ENCODE peak calls at places on chromosome 16, in six cellular contexts. I is SK-N-SH; Y is cardiac muscle cell; V is psoas muscle; N is CD8-positive, alpha-beta memory T cell; K is ascending aorta. F is an unnamed sample.

GRCh38 chr16:67548265-67549126 is 13.8 kb upstream of the CTCF start:
- DNase-seq in I (no peak), N (no peak), V (no peak), K (no peak), Y (no peak), F (no peak)

GRCh38 chr16:86604436-86605220 is 26.3 kb downstream of the FOXL1 start:
- DNase-seq in V (no peak), Y (no peak), N (peak), I (no peak), K (peak), F (no peak)

GRCh38 chr16:21222495-21223337 is 10.8 kb upstream of the ANKS4B start:
- DNase-seq in I (no peak), N (no peak), K (no peak), Y (no peak), V (no peak), F (no peak)

GRCh38 chr16:48117217-48118105 is 38.3 kb downstream of the ABCC12 start:
- DNase-seq in I (peak), V (peak), N (peak), Y (peak), K (no peak), F (no peak)

GRCh38 chr16:30482366-30482765 is 9.8 kb downstream of the ITGAL start:
- DNase-seq in K (no peak), V (no peak), N (no peak), Y (no peak), I (no peak), F (no peak)

GRCh38 chr16:28163699-28164584 is 47.8 kb downstream of the XPO6 start:
- DNase-seq in I (no peak), K (no peak), Y (no peak), V (no peak), N (no peak), F (no peak)

GRCh38 chr16:49158029-49158642 is 123.5 kb downstream of the CBLN1 start:
- DNase-seq in Y (peak), K (no peak), N (no peak), V (no peak), I (no peak), F (no peak)

GRCh38 chr16:19113577-19114358 is at the start of gene ITPRIPL2:
- DNase-seq in K (peak), I (peak), V (peak), Y (peak), N (no peak), F (no peak)

GRCh38 chr16:11977206-11978041 is 890 bp downstream of the SNX29 start:
- DNase-seq in N (no peak), Y (no peak), V (peak), K (peak), I (peak), F (no peak)

GRCh38 chr16:86886651-86887050 is 308.3 kb downstream of the FOXL1 start:
- DNase-seq in V (no peak), K (no peak), I (no peak), Y (no peak), N (no peak), F (no peak)

GRCh38 chr16:87196229-87196628 is 121.0 kb downstream of the C16orf95 start:
- DNase-seq in I (no peak), N (no peak), Y (no peak), V (no peak), K (no peak), F (no peak)

GRCh38 chr16:49457196-49457595 is 83.6 kb downstream of the C16orf78 start:
- DNase-seq in I (no peak), N (no peak), Y (no peak), K (peak), V (no peak), F (no peak)

GRCh38 chr16:50591800-50592771 is 43.9 kb downstream of the NKD1 start:
- DNase-seq in K (peak), N (no peak), I (peak), V (peak), Y (peak), F (no peak)

GRCh38 chr16:86563489-86564345 is 2.9 kb upstream of the FOXC2 start:
- DNase-seq in I (peak), V (peak), K (peak), N (peak), Y (peak), F (peak)

GRCh38 chr16:25052530-25052929 is 37.4 kb upstream of the ARHGAP17 start:
- DNase-seq in N (no peak), I (no peak), Y (no peak), K (no peak), V (no peak), F (no peak)

GRCh38 chr16:80303691-80304090 is 237.1 kb upstream of the DYNLRB2 start:
- DNase-seq in N (no peak), K (no peak), V (no peak), Y (peak), I (no peak), F (no peak)

GRCh38 chr16:4373356-4373908 is 1.8 kb downstream of the VASN start:
- DNase-seq in I (peak), V (no peak), K (peak), Y (no peak), N (no peak), F (no peak)

GRCh38 chr16:23257682-23258081 is 44.4 kb upstream of the SCNN1B start:
- DNase-seq in I (no peak), N (no peak), V (no peak), Y (no peak), K (no peak), F (no peak)

GRCh38 chr16:1706386-1707192 is 594 bp downstream of the MAPK8IP3 start:
- DNase-seq in N (peak), I (peak), K (no peak), Y (peak), V (no peak), F (no peak)

GRCh38 chr16:49654425-49654824 is 201.5 kb downstream of the ZNF423 start:
- DNase-seq in V (no peak), K (no peak), I (no peak), Y (no peak), N (no peak), F (no peak)

GRCh38 chr16:65280988-65281530 is 159.2 kb upstream of the CDH11 start:
- DNase-seq in K (no peak), N (no peak), V (no peak), I (no peak), Y (no peak), F (no peak)

GRCh38 chr16:11955713-11956123 is 9.3 kb upstream of the TNFRSF17 start:
- DNase-seq in Y (no peak), I (no peak), V (no peak), N (no peak), K (no peak), F (no peak)

GRCh38 chr16:11232852-11233726 is 22.9 kb downstream of the SOCS1 start:
- DNase-seq in N (peak), K (peak), Y (no peak), I (no peak), V (peak), F (no peak)

GRCh38 chr16:15604460-15605390 is 38.2 kb downstream of the MARF1 start:
- DNase-seq in V (no peak), N (no peak), Y (no peak), K (no peak), I (no peak), F (no peak)

GRCh38 chr16:57916735-57917450 is 54.0 kb downstream of the CNGB1 start:
- DNase-seq in Y (no peak), V (no peak), I (no peak), N (no peak), K (no peak), F (no peak)
- H3K27ac ChIP-seq in Y (no peak), V (no peak), I (no peak), N (no peak), K (no peak), F (no peak)

DNA sequence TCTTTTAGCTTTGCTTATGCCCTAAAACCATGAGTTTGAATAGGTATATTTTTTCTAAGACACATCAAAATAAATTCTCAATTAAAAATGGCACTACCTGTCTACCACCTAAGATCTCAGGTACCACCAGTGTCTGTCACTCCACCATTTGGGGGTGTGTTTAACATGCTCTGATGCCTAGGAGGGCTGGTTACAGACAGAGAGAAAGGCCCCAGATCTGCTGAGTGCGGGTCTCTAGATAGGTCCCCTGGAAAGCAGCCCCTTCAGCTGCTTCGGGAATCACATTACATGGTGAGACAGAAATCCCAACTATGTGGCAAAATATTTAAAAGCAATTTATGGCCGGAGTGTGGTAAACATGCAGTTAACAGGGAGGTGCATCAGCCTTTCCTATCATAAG is 653 bp upstream of the VAC14 start:
- DNase-seq in K (no peak), V (no peak), I (no peak), N (no peak), Y (no peak), F (no peak)
- H3K27ac ChIP-seq in K (no peak), V (no peak), I (no peak), N (no peak), Y (no peak), F (no peak)

GRCh38 chr16:72989203-72989991 is 58.5 kb downstream of the ZFHX3 start:
- DNase-seq in V (no peak), N (no peak), I (no peak), Y (no peak), K (peak), F (no peak)
- H3K27ac ChIP-seq in V (peak), N (no peak), I (peak), Y (peak), K (peak), F (no peak)

GRCh38 chr16:88298882-88299745 is 83.6 kb upstream of the ZNF469 start:
- DNase-seq in K (no peak), N (no peak), V (no peak), I (no peak), Y (no peak), F (no peak)
- H3K27ac ChIP-seq in K (peak), N (no peak), V (no peak), I (no peak), Y (no peak), F (no peak)

GRCh38 chr16:27109666-27110523 is 43.2 kb downstream of the C16orf82 start:
- DNase-seq in Y (peak), K (peak), N (peak), V (peak), I (peak), F (peak)

GRCh38 chr16:27108826-27109665 is 42.3 kb downstream of the C16orf82 start:
- DNase-seq in Y (no peak), V (no peak), N (no peak), K (no peak), I (no peak), F (no peak)

GRCh38 chr16:27106305-27106704 is 39.6 kb downstream of the C16orf82 start:
- DNase-seq in Y (no peak), I (no peak), V (no peak), N (no peak), K (no peak), F (no peak)

GRCh38 chr16:27107185-27107592 is 40.5 kb downstream of the C16orf82 start:
- DNase-seq in I (no peak), K (no peak), Y (no peak), V (no peak), N (no peak), F (no peak)

DNA sequence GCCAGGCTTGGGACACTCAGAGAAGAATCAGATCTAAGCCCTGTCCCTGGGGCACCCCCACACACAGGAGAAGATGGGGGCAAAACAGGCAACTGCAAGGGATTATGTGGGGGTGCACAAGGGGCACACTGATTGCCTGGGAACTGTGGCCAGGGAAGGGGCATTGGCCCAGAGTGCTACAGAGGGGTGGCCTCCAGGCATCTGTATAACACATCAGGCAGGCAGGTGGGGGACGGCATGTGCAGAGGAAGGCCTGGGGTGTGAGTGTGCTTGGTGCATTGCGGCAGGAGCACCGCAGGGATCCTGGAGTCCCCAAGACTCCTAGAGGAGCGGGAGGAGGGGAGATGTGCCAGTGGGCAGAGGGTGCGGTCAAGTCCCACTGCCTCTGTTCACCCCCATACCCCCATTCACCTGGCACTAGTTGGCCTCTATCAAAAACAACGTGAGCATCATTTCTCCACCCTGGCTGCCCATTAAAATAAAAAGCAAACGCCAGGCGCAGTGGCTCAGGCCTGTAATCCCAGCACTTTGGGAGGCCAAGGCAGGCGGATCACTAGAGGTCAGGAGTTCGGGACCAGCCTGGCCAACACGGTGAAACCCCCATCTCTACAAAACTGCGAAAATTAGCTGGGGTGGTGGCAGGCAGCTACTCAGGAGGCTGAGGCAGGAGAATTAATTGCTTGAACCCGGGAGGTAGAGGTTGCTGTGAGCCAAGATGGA is 41.5 kb downstream of the C16orf82 start:
- DNase-seq in Y (no peak), K (no peak), N (no peak), I (no peak), V (no peak), F (no peak)
- H3K27ac ChIP-seq in Y (no peak), K (no peak), N (no peak), I (no peak), V (no peak), F (peak)

GRCh38 chr16:8946544-8946943 is 17.2 kb downstream of the USP7 start:
- DNase-seq in I (no peak), V (no peak), N (no peak), K (no peak), Y (no peak), F (no peak)
- H3K27ac ChIP-seq in I (no peak), V (no peak), N (no peak), K (no peak), Y (no peak), F (no peak)

GRCh38 chr16:88841521-88842307 is 15.0 kb downstream of the GALNS start:
- DNase-seq in N (no peak), V (no peak), Y (no peak), I (no peak), K (no peak), F (no peak)

GRCh38 chr16:88839026-88839529 is 17.7 kb downstream of the GALNS start:
- DNase-seq in I (peak), K (no peak), N (no peak), Y (no peak), V (no peak), F (no peak)

GRCh38 chr16:88839745-88840588 is 16.8 kb downstream of the GALNS start:
- DNase-seq in N (no peak), Y (no peak), V (no peak), K (no peak), I (no peak), F (no peak)

GRCh38 chr16:88842308-88842756 is 14.4 kb downstream of the GALNS start:
- DNase-seq in I (no peak), V (no peak), K (no peak), Y (no peak), N (no peak), F (no peak)

GRCh38 chr16:88840589-88841215 is 16.0 kb downstream of the GALNS start:
- DNase-seq in V (no peak), Y (no peak), N (no peak), I (no peak), K (no peak), F (no peak)
- H3K27ac ChIP-seq in V (no peak), Y (no peak), N (no peak), I (no peak), K (no peak), F (no peak)

GRCh38 chr16:85052536-85052935 is 24.9 kb downstream of the KIAA0513 start:
- DNase-seq in I (no peak), N (no peak), Y (no peak), K (no peak), V (no peak), F (no peak)

GRCh38 chr16:85055503-85056210 is 28.1 kb downstream of the KIAA0513 start:
- DNase-seq in I (peak), V (no peak), K (peak), Y (peak), N (peak), F (no peak)

GRCh38 chr16:85056211-85056748 is 28.7 kb downstream of the KIAA0513 start:
- DNase-seq in V (no peak), K (no peak), N (no peak), Y (peak), I (peak), F (no peak)

GRCh38 chr16:85057212-85057889 is 29.8 kb downstream of the KIAA0513 start:
- DNase-seq in V (no peak), N (no peak), Y (peak), K (no peak), I (no peak), F (no peak)

DNA sequence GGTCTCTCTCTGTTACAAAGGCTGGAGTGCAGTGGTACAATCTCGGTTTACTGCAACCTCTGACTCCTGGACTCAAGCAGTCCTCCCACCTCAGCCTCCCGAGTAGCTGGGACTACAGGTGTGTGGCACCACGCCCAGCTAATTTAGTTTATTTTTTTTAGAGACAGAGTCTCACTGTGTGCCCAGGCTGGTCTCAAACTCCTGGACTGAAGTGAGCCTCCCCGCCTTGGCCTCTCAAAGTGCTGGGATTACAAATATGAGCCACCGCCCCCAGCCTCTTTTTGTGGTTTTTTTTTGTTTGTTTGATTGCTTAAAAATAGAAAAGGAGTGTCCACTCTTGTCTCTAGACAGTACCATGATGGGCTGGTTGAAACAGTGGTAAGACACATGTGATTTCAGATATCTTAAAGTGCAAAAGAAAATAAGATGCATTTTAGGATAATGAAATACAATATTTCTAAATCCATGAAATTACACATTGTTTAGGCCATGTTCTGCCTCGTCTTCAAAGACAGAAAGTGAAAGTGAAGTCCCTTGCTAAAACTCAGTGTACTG is 27.4 kb downstream of the KIAA0513 start:
- DNase-seq in K (no peak), V (no peak), Y (no peak), N (no peak), I (no peak), F (no peak)
- H3K27ac ChIP-seq in K (peak), V (peak), Y (peak), N (peak), I (peak), F (no peak)

GRCh38 chr16:75254359-75254837 is 3.0 kb upstream of the BCAR1 start:
- DNase-seq in N (no peak), K (peak), I (peak), V (peak), Y (no peak), F (no peak)
- H3K27ac ChIP-seq in N (no peak), K (peak), I (peak), V (peak), Y (peak), F (peak)